ENCODE peak calls at places on chromosome 12, in five cellular contexts. O is hypothalamus; Y is stimulated activated CD4-positive, alpha-beta T cell treated with anti-CD3 and anti-CD28 coated beads, Interleukin-4, amount 100 ng/mL, for 24 hours; M is MCF 10A; P is Karpas-422. R is an unnamed sample.

GRCh38 chr12:95859344-95859816 is 628 bp downstream of the SNRPF start:
- DNase-seq in Y (peak), M (peak), P (peak), O (no peak), R (peak)

GRCh38 chr12:6235906-6236640 is 35.9 kb downstream of the CD9 start:
- DNase-seq in P (no peak), O (no peak), M (no peak), Y (no peak), R (no peak)

GRCh38 chr12:163406-163986 is 50.5 kb downstream of the SLC6A12 start:
- DNase-seq in M (no peak), P (no peak), O (no peak), Y (no peak), R (no peak)

GRCh38 chr12:98758331-98758730 is 113.2 kb downstream of the APAF1 start:
- DNase-seq in M (no peak), Y (no peak), O (peak), P (no peak), R (peak)

GRCh38 chr12:110279976-110280783 is 867 bp upstream of the ATP2A2 start:
- DNase-seq in Y (peak), O (no peak), P (peak), M (peak), R (peak)

GRCh38 chr12:96225003-96225855 is 31.1 kb downstream of the ELK3 start:
- DNase-seq in O (no peak), P (no peak), Y (no peak), M (no peak), R (no peak)

GRCh38 chr12:96121271-96121711 is 72.9 kb upstream of the ELK3 start:
- DNase-seq in Y (no peak), O (no peak), P (no peak), M (peak), R (peak)

GRCh38 chr12:93884794-93885460 is 207.8 kb downstream of the CRADD start:
- DNase-seq in M (no peak), Y (no peak), P (no peak), O (no peak), R (peak)

GRCh38 chr12:100940503-100940902 is 145.9 kb downstream of the ANO4 start:
- DNase-seq in Y (no peak), O (no peak), P (no peak), M (no peak), R (no peak)

GRCh38 chr12:49942921-49943662 is 7.4 kb upstream of the AQP2 start:
- DNase-seq in Y (no peak), O (no peak), P (peak), M (no peak), R (no peak)

GRCh38 chr12:47021298-47021697 is 58.1 kb upstream of the PCED1B start:
- DNase-seq in M (peak), O (no peak), P (peak), Y (peak), R (peak)

GRCh38 chr12:57605308-57606015 is 838 bp downstream of the DTX3 start:
- DNase-seq in P (no peak), O (no peak), M (no peak), Y (no peak), R (no peak)

GRCh38 chr12:114984641-114985041 is 300.7 kb upstream of the TBX3 start:
- DNase-seq in Y (no peak), M (no peak), P (no peak), O (no peak), R (peak)

GRCh38 chr12:22480016-22480415 is 64.3 kb downstream of the C2CD5 start:
- DNase-seq in Y (no peak), M (no peak), O (no peak), P (no peak), R (no peak)

GRCh38 chr12:49661191-49661590 is 37.8 kb downstream of the PRPF40B start:
- DNase-seq in M (no peak), P (no peak), Y (peak), O (no peak), R (no peak)